ENCODE peak calls at places on chromosomes 12 and 14, in seven cellular contexts. S, J, T, O, I, C and W are unnamed samples.

GRCh38 chr12:98973395-98973794 is 328.3 kb downstream of the APAF1 start:
- DNase-seq in S (peak; percentile 12), J (no peak), T (peak; percentile 10), O (peak; percentile 26), I (no peak), C (no peak), W (no peak)

GRCh38 chr14:81137316-81137715 is 83.4 kb downstream of the GTF2A1 start:
- DNase-seq in S (peak; percentile 71), J (no peak), T (peak; percentile 31), O (peak; percentile 75), I (no peak), C (peak; percentile 64), W (peak; percentile 88)

GRCh38 chr14:73008501-73008900 is 18.4 kb downstream of the ZFYVE1 start:
- DNase-seq in S (peak; percentile 75), J (no peak), T (peak; percentile 20), O (peak; percentile 41), I (no peak), C (peak; percentile 14), W (no peak)

GRCh38 chr14:92657457-92658142 is 90.8 kb downstream of the LGMN start:
- DNase-seq in S (no peak), J (no peak), T (no peak), O (no peak), I (no peak), C (no peak), W (no peak)

GRCh38 chr12:42039146-42039545 is 105.5 kb downstream of the GXYLT1 start:
- DNase-seq in S (peak; percentile 93), J (no peak), T (peak; percentile 43), O (peak; percentile 32), I (no peak), C (peak; percentile 59), W (peak; percentile 55)

GRCh38 chr12:32395031-32395430 is 4.3 kb upstream of the FGD4 start:
- DNase-seq in S (no peak), J (no peak), T (no peak), O (no peak), I (no peak), C (no peak), W (no peak)

GRCh38 chr12:89883630-89884364 is 175.2 kb upstream of the ATP2B1 start:
- DNase-seq in S (peak; percentile 54), J (no peak), T (no peak), O (peak; percentile 41), I (no peak), C (no peak), W (peak; percentile 76)

GRCh38 chr12:39199371-39199770 is 243.5 kb downstream of the KIF21A start:
- DNase-seq in S (peak; percentile 41), J (no peak), T (no peak), O (no peak), I (no peak), C (no peak), W (no peak)

GRCh38 chr12:100955139-100955538 is 160.6 kb downstream of the ANO4 start:
- DNase-seq in S (peak; percentile 92), J (no peak), T (no peak), O (peak; percentile 53), I (no peak), C (peak; percentile 63), W (no peak)

GRCh38 chr14:19828314-19828713 is 24.7 kb downstream of the OR4N2 start:
- DNase-seq in S (no peak), J (no peak), T (no peak), O (no peak), I (no peak), C (no peak), W (no peak)

GRCh38 chr14:90384543-90384911 is 12.3 kb upstream of the CALM1 start:
- DNase-seq in S (peak; percentile 76), J (no peak), T (no peak), O (peak; percentile 29), I (no peak), C (no peak), W (peak; percentile 78)

GRCh38 chr14:52596861-52597260 is 44.2 kb downstream of the GPR137C start:
- DNase-seq in S (peak; percentile 13), J (no peak), T (no peak), O (no peak), I (no peak), C (no peak), W (no peak)

GRCh38 chr14:68973639-68974038 is 5.5 kb downstream of the ACTN1 start:
- DNase-seq in S (no peak), J (no peak), T (no peak), O (no peak), I (no peak), C (no peak), W (no peak)

GRCh38 chr14:93959239-93960107 is 16.9 kb downstream of the ASB2 start:
- DNase-seq in S (peak; percentile 86), J (no peak), T (peak; percentile 53), O (peak; percentile 82), I (peak; percentile 93), C (peak; percentile 82), W (peak; percentile 98)

GRCh38 chr12:21852251-21852650 is 77.7 kb upstream of the KCNJ8 start:
- DNase-seq in S (peak; percentile 54), J (no peak), T (no peak), O (peak; percentile 43), I (no peak), C (peak; percentile 63), W (peak; percentile 65)

GRCh38 chr14:64649383-64649998 is 54.7 kb upstream of the PLEKHG3 start:
- DNase-seq in S (peak; percentile 58), J (no peak), T (no peak), O (peak; percentile 95), I (no peak), C (no peak), W (no peak)

GRCh38 chr14:22433059-22433458 is 156.0 kb downstream of the DAD1 start:
- DNase-seq in S (no peak), J (no peak), T (no peak), O (no peak), I (no peak), C (no peak), W (no peak)

GRCh38 chr12:1488908-1489381 is 105.4 kb downstream of the FBXL14 start:
- DNase-seq in S (peak; percentile 55), J (no peak), T (no peak), O (peak; percentile 86), I (no peak), C (no peak), W (peak; percentile 46)

GRCh38 chr14:37903561-37904191 is 304.0 kb upstream of the SSTR1 start:
- DNase-seq in S (peak; percentile 8), J (no peak), T (peak; percentile 16), O (peak; percentile 63), I (no peak), C (peak; percentile 17), W (peak; percentile 71)

DNA sequence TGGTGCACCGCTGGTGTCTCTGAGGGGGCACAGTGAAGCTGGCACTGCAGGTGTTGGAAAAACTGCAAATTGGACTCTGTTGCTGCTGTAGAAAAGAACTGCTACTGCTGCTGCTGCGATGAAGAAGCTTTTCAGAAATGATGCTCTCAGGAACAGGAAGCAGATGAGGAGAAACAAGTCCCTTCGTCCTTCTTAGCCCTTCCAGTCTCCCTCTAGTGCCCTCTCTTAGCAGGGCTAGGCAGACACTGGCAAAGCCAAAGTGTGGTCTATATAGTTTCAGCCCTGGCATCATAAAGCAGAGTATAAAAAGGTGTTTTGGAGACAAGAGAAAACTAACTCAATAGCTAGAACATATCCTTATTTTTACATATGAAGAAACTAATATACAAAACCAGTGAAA is 174.5 kb downstream of the MYRFL start:
- DNase-seq in S (no peak), J (no peak), T (no peak), O (no peak), I (no peak), C (no peak), W (no peak)
- TF ChIP-seq CTCF in S (no peak), J (no peak), T (no peak), O (no peak), I (no peak), C (peak; percentile 11), W (no peak)

DNA sequence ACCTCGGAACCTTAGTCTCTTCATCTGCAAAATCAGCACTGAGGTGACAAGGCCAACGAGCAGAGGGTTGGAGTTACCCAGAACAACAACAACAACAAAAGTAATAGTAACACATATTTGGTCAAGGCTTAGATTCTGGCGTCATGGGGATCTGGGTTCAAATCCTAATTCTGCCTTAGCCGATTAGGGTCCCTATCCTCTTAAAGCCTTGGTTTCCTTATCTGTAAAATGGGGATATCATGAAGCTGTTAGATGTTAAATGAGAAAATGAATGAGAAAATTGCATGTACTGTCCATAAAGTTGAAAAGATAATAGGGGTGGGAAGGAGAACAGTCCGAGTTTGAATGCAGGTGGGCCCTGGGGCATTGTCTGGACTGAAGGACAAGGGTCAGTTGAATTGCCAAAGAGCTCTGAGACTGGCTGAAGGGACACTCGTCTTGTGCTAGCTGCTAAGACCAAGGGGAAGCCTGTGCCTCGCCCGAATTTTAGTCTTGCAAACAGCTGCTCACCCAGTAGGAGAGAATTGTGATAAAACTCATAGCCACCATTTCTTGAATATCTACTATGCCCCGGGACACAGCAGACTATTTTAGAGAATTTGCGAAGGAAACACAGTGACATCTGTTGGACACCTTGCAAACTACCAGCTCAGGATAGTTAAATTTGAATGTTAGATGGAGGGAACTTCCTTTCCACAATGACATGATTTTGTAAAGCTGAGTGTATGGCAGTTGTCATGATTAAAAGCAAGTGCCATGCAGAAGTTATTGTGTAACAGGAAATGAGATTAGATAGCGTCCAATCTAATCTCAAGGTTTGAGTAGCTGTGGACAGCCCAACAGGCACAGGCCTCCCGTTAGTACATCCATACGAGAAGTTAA is 6.8 kb upstream of the HNF1A start:
- DNase-seq in S (peak; percentile 29), J (no peak), T (peak; percentile 25), O (peak; percentile 60), I (peak; percentile 42), C (peak; percentile 51), W (peak; percentile 89)
- TF ChIP-seq CTCF in S (peak; percentile 82), J (peak; percentile 61), T (peak; percentile 71), O (peak; percentile 91), I (peak; percentile 75), C (peak; percentile 78), W (peak; percentile 80)

DNA sequence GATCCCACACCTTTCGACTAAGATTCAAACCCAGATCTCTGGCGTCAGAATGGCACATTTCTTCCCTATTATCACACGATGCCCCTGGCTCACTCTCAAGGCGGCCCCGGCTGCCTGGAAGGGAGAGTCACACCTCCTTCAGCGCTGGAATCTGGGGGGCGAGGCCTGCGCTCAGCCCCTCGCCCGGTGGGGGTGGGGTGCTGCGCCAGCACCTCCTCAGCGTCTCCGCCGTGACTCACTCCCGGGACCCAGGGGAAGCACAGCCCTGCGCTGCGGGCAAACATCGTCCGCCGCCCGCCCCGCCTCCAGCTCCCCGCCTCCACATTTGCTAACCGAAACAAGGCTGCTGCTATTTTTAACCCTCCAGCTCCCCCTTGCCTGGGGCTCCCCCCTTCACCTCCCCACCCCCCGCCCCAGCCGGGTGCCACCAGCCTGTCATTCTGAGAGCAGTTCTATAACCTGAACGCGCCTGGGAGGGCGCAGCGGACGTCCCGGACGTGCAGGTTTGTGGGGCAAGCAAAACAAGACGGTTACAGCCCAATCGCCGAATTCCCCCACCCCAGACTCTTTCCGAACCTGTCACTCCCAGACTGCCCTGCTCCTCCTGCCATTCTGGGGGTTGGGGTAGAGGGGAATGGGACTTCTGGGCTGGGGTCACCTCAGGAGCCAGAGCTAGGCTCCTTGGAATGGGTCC is 6.8 kb downstream of the HDAC7 start:
- DNase-seq in S (peak; percentile 84), J (peak; percentile 69), T (no peak), O (peak; percentile 81), I (peak; percentile 88), C (peak; percentile 78), W (peak; percentile 98)
- TF ChIP-seq CTCF in S (no peak), J (no peak), T (no peak), O (no peak), I (peak; percentile 3), C (no peak), W (no peak)

DNA sequence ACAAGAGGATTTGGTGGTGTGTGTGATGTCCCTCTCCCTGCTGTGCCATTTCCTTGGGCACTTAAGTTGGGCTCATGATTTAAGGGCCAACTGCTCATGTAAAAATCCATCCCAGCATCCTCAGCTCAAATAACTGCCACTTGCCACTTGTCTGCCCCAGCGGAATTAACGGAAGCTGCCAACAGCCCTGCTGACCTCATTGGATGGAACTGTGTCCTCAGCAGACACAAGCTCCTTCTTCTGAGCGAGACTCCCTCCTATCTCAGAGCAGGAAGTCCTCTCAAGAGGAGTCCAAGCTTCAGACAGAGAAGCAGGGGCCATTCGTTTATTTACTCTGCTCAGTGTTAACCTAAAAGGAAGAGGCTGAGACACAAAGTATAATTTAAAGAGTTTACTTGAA is 29.6 kb upstream of the PRMT8 start:
- DNase-seq in S (no peak), J (no peak), T (no peak), O (no peak), I (no peak), C (no peak), W (no peak)
- TF ChIP-seq CTCF in S (no peak), J (no peak), T (no peak), O (no peak), I (no peak), C (no peak), W (no peak)